ENCODE peak calls at places on chromosomes 7 and 10, in four cellular contexts. J, C, B and N are unnamed samples.

GRCh38 chr7:69374036-69374420 is 224.2 kb upstream of the AUTS2 start:
- DNase-seq in J (no peak), C (no peak), B (no peak), N (no peak)

GRCh38 chr7:30027065-30027456 is 559 bp upstream of the FKBP14 start:
- DNase-seq in B (no peak), C (no peak), J (peak; percentile 36), N (no peak)

GRCh38 chr10:59954296-59954695 is 47.9 kb upstream of the CCDC6 start:
- DNase-seq in J (no peak), C (no peak), B (no peak), N (no peak)

GRCh38 chr10:59055046-59055445 is 121.4 kb upstream of the PHYHIPL start:
- DNase-seq in C (no peak), J (no peak), B (no peak), N (no peak)

GRCh38 chr10:132606536-132607316 is 69.1 kb downstream of the INPP5A start:
- DNase-seq in C (no peak), J (no peak), B (peak; percentile 20), N (peak; percentile 22)

GRCh38 chr10:97534746-97535367 is 36.1 kb downstream of the UBTD1 start:
- DNase-seq in C (no peak), B (no peak), J (peak; percentile 67), N (no peak)

GRCh38 chr10:2812631-2813030 is 254.7 kb upstream of the PFKP start:
- DNase-seq in B (no peak), C (no peak), J (no peak), N (no peak)

GRCh38 chr7:159010951-159011820 is 133.5 kb downstream of the VIPR2 start:
- DNase-seq in J (no peak), C (no peak), B (no peak), N (no peak)

GRCh38 chr7:44322631-44323363 is 2.6 kb downstream of the CAMK2B start:
- DNase-seq in J (no peak), C (no peak), B (no peak), N (no peak)

GRCh38 chr10:93336110-93336509 is 146.0 kb downstream of the MYOF start:
- DNase-seq in J (no peak), C (no peak), B (no peak), N (no peak)

GRCh38 chr10:102245932-102246251 is 560 bp downstream of the GBF1 start:
- DNase-seq in C (no peak), B (no peak), J (no peak), N (no peak)

GRCh38 chr10:121426307-121426706 is 171.9 kb downstream of the FGFR2 start:
- DNase-seq in J (peak; percentile 18), B (peak; percentile 47), C (no peak), N (no peak)

GRCh38 chr7:41779918-41780317 is 77.0 kb upstream of the INHBA start:
- DNase-seq in J (no peak), B (no peak), C (no peak), N (no peak)

GRCh38 chr10:118980135-118980865 is 49.2 kb upstream of the NANOS1 start:
- DNase-seq in J (no peak), B (no peak), C (no peak), N (no peak)

GRCh38 chr10:51879238-51879637 is 179.8 kb upstream of the CSTF2T start:
- DNase-seq in C (no peak), B (no peak), J (no peak), N (no peak)

GRCh38 chr7:55108401-55108800 is 89.6 kb downstream of the EGFR start:
- DNase-seq in B (no peak), J (no peak), C (no peak), N (no peak)

GRCh38 chr7:47336178-47337020 is 245.5 kb downstream of the TNS3 start:
- DNase-seq in C (no peak), B (no peak), J (no peak), N (no peak)

GRCh38 chr10:79082631-79083581 is 14.1 kb downstream of the ZMIZ1 start:
- DNase-seq in C (no peak), J (no peak), B (no peak), N (no peak)

GRCh38 chr7:6273380-6273837 is 985 bp upstream of the CYTH3 start:
- DNase-seq in C (no peak), J (no peak), B (peak; percentile 91), N (no peak)

GRCh38 chr10:121188005-121188404 is 336.8 kb downstream of the WDR11 start:
- DNase-seq in C (peak; percentile 19), J (no peak), B (peak; percentile 32), N (no peak)

GRCh38 chr7:6256709-6257535 is 15.5 kb downstream of the CYTH3 start:
- DNase-seq in J (no peak), B (peak; percentile 32), C (peak; percentile 40), N (no peak)

GRCh38 chr7:138550337-138550736 is 90.3 kb downstream of the TRIM24 start:
- DNase-seq in J (no peak), C (no peak), B (no peak), N (no peak)

GRCh38 chr7:1668486-1668931 is 1.6 kb upstream of the ELFN1 start:
- DNase-seq in J (peak; percentile 46), C (no peak), B (no peak), N (peak; percentile 18)

GRCh38 chr10:13632879-13633437 is 46.2 kb downstream of the PRPF18 start:
- DNase-seq in J (no peak), B (no peak), C (no peak), N (no peak)

GRCh38 chr10:82394122-82394521 is 519.1 kb downstream of the NRG3 start:
- DNase-seq in C (no peak), J (no peak), B (no peak), N (no peak)

GRCh38 chr10:80324086-80324485 is 32.5 kb downstream of the DYDC1 start:
- DNase-seq in C (no peak), B (no peak), J (no peak), N (no peak)

GRCh38 chr7:139451638-139452037 is 31.8 kb downstream of the KLRG2 start:
- DNase-seq in C (no peak), B (no peak), J (no peak), N (no peak)

GRCh38 chr10:8054498-8055407 is at the start of gene GATA3:
- DNase-seq in J (peak; percentile 88), C (no peak), B (peak; percentile 58), N (no peak)

GRCh38 chr7:95828824-95829428 is 56.6 kb downstream of the DYNC1I1 start:
- DNase-seq in B (no peak), J (no peak), C (no peak), N (no peak)

GRCh38 chr7:121901026-121901425 is 28.1 kb downstream of the PTPRZ1 start:
- DNase-seq in C (no peak), J (no peak), B (no peak), N (no peak)

GRCh38 chr7:125386211-125386610 is 456.6 kb upstream of the POT1 start:
- DNase-seq in J (no peak), C (no peak), B (no peak), N (no peak)

GRCh38 chr7:13181221-13181620 is 493.8 kb downstream of the ARL4A start:
- DNase-seq in C (no peak), B (no peak), J (no peak), N (no peak)

DNA sequence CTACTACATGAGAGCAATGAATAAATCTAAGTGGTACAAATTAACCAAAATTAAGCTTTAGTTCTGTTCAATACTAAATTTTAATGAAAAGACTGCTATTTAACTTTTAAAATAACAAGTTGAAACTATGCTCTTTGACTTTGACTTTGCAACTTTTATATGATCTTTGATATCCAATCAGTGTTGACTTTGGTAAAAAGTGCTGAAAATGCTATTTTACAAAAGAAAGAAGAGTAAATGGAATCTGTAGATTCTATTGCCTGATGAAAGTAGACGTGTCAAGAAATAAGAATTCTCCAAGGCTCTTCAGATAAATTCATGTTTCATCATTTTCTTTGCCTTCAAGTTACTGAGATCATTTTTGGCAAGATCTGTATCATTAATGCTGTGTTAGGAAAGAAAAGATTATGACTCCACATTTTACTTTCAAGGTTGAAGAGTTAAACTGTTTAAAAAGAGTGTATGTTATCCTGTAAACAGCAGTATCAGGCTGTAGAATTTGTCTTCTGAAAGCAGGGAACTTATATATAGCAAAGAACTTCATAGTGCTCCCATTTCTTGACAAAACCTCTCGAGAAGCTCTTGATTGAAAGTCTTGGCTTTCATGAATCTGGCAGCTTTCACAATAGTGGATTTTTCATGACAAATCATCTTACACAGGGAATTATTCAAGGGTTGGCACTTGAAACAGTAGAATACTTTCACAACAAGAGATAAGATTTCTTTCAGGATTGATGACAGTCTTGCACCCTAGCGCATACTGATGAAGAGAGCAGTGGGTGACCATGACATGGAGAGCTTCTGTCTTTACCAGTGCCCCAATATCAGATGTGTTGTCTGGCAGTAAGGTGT is 72.1 kb downstream of the PTEN start:
- DNase-seq in C (no peak), B (no peak), J (no peak), N (no peak)
- TF ChIP-seq CTCF in C (no peak), B (no peak), J (no peak), N (no peak)

DNA sequence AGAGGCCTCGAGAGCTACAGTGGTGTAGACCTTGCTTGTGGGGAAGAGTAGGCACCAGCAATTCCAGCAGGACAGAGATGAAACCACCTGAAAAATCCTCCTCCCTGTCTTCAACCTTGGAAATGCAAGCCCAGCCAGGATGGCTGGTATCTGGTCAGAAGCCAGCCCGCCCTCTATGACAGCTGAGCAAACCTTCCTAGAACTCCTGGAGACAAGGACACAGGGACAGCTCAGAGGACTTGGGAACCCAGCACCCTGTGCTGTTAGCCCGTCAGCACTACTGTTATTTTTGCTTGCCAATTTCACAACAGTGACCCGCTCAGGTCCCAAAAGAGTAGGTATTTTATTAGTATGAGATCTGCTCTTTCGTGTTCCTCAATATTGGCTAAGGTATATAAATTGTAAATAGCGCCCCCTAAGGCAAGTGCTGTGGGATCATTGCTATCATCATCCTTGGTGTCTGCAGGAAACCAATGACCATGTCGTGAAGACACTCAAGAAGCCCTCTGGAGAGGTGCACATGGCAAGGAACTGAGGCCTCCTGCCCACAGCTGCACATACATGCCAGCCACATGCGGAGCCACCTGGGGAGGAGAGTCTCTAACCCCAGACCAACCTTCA is 156.5 kb upstream of the CHST15 start:
- DNase-seq in C (no peak), B (no peak), J (no peak), N (no peak)
- TF ChIP-seq CTCF in C (no peak), B (no peak), J (peak; percentile 8), N (no peak)

DNA sequence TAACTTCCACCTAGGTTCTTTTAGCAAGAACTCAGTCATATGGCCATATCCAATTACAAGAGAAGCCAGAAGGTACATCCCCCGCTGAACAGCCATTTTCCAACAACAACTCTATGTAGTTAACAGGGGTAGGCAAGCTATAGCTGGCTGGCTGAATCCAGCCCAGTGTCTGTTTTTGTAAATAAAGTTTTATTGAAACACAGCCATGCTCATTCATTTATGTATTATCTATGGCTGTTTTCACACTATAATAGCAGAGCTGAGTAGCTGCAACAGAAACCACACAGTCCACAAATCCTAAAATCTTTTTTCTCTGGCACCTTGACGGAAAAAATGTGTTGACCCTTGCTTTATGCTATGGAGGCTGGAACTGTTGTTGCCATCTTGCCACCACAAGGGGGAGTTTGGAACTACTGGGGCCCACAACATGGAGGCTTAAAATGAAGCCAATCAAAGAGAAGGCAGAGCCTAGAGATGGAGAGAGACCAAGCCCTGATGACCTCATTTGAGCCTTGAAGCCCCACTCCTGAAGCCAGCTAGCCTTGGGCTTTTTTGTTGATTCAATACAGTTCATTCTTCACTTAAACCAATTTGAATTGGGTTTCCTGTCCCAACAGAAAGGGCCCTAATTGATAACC is 33.3 kb upstream of the XPNPEP1 start:
- DNase-seq in B (no peak), C (no peak), J (peak; percentile 82), N (no peak)
- TF ChIP-seq CTCF in B (peak; percentile 49), C (peak; percentile 22), J (peak; percentile 60), N (no peak)

DNA sequence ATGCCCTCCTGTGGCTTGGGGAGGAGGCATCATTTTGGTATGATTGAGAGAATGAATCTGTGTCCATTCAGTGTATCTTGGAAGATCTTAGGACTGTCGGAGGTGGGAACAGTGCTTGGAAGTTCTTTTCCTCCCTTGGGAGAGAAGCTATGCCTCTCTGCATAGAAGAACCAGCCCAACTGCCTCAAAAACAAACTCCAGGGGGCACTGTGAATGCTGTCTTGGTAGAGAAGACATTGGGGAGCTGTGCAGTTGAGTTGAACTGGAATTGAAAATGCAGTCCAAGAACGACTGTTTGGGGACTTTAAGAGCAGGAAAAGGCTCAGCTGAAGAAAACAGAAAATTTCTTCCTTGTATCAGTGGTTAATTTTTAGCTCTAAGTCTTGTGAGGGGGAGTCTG is 4.9 kb upstream of the GJD4 start:
- DNase-seq in B (no peak), C (no peak), J (no peak), N (no peak)
- TF ChIP-seq CTCF in B (no peak), C (no peak), J (no peak), N (no peak)